ENCODE peak calls at places on chromosomes 13 and 19, in seven cellular contexts. H is IMR-90, C is mesendoderm, M is neuronal stem cell, S is H1, W is mesenchymal stem cell, E is trophoblast cell. Z is an unnamed sample.

GRCh38 chr19:10124429-10124828 is 4.7 kb upstream of the EIF3G start:
- DNase-seq in W (no peak), H (no peak), S (no peak), C (no peak), M (no peak), E (no peak), Z (no peak)

GRCh38 chr13:107450931-107451330 is 764.4 kb downstream of the LIG4 start:
- DNase-seq in S (no peak), H (peak), M (no peak), W (peak), E (no peak), C (no peak), Z (no peak)

GRCh38 chr13:102400619-102401125 is 1.2 kb downstream of the FGF14 start:
- DNase-seq in H (no peak), M (no peak), C (peak), E (no peak), W (peak), S (no peak), Z (peak)

GRCh38 chr13:42524487-42525034 is 49.4 kb upstream of the TNFSF11 start:
- DNase-seq in E (no peak), C (no peak), S (no peak), H (no peak), M (no peak), W (peak), Z (no peak)

GRCh38 chr19:40576181-40576584 is 490 bp upstream of the SHKBP1 start:
- DNase-seq in S (no peak), H (no peak), E (no peak), C (peak), W (no peak), M (no peak), Z (peak)

GRCh38 chr13:94968040-94968756 is 255.9 kb upstream of the SOX21 start:
- DNase-seq in E (no peak), C (peak), M (peak), H (no peak), S (no peak), W (peak), Z (peak)

GRCh38 chr13:109844396-109844795 is 58.0 kb upstream of the IRS2 start:
- DNase-seq in W (peak), M (no peak), H (peak), C (no peak), E (no peak), S (no peak), Z (no peak)

GRCh38 chr19:3238066-3238561 is 13.7 kb downstream of the CELF5 start:
- DNase-seq in H (no peak), W (no peak), M (no peak), S (no peak), C (no peak), E (no peak), Z (no peak)

GRCh38 chr13:21719463-21719862 is 48.6 kb downstream of the FGF9 start:
- DNase-seq in S (no peak), H (no peak), W (no peak), M (no peak), E (no peak), C (no peak), Z (no peak)

GRCh38 chr13:89052699-89053098 is 1381.5 kb downstream of the SLITRK5 start:
- DNase-seq in C (no peak), W (no peak), S (no peak), H (no peak), E (no peak), M (no peak), Z (no peak)

GRCh38 chr13:60329221-60329983 is 67.6 kb upstream of the TDRD3 start:
- DNase-seq in S (peak), E (peak), M (peak), W (peak), C (peak), H (peak), Z (peak)

GRCh38 chr19:47573076-47574026 is at the start of gene ZNF541:
- DNase-seq in H (peak), C (no peak), E (peak), M (no peak), W (no peak), S (no peak), Z (no peak)

GRCh38 chr13:98155475-98156111 is 12.7 kb downstream of the FARP1 start:
- DNase-seq in M (no peak), W (peak), S (no peak), E (no peak), C (no peak), H (peak), Z (no peak)

GRCh38 chr13:113804017-113804702 is 45.1 kb downstream of the TMEM255B start:
- DNase-seq in S (no peak), W (no peak), H (no peak), E (no peak), M (no peak), C (no peak), Z (no peak)

GRCh38 chr13:79309690-79310089 is 96.4 kb downstream of the RBM26 start:
- DNase-seq in C (no peak), W (no peak), E (no peak), S (no peak), H (no peak), M (no peak), Z (no peak)

GRCh38 chr13:77383097-77383496 is 56.2 kb upstream of the MYCBP2 start:
- DNase-seq in C (no peak), W (no peak), S (no peak), M (no peak), E (no peak), H (no peak), Z (no peak)

GRCh38 chr13:106657104-106657503 is 89.2 kb upstream of the ARGLU1 start:
- DNase-seq in H (no peak), M (no peak), C (peak), S (no peak), W (no peak), E (peak), Z (no peak)

GRCh38 chr13:34578471-34578870 is 363.6 kb upstream of the NBEA start:
- DNase-seq in W (no peak), E (no peak), M (no peak), S (no peak), C (no peak), H (no peak), Z (no peak)

GRCh38 chr19:31349160-31349881 is at the start of gene TSHZ3:
- DNase-seq in W (peak), H (peak), M (no peak), S (no peak), C (peak), E (peak), Z (peak)

GRCh38 chr19:35209646-35210045 is 18.9 kb downstream of the FAM187B start:
- DNase-seq in M (no peak), C (no peak), W (no peak), S (no peak), H (no peak), E (no peak), Z (no peak)
- H3K4ac ChIP-seq in M (no peak), C (no peak), W (no peak), S (no peak), H (no peak), E (no peak), Z (no peak)

GRCh38 chr19:15116856-15117255 is 9.7 kb downstream of the SYDE1 start:
- DNase-seq in E (no peak), W (no peak), S (no peak), C (no peak), H (no peak), M (no peak), Z (no peak)
- H3K4ac ChIP-seq in E (no peak), W (no peak), S (no peak), C (no peak), H (no peak), M (no peak), Z (no peak)

DNA sequence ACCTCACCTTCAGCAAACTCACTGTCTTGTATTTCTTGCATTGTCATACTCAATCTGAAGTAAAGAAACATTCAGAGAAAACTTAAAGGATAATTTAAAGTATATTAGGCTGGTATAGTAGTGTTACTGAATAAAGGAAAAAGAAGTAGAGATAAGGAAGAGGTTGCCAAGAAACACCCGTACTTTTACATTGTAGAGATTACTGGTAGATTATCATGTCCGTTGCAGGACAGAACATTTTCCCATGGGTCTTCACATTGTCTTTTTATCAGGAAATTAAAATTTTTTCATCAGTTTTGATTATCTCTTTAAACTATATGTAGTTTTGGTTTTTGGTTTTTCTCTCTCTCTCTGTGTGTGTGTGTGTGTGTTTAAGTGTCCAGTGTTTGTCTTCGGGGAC is 19.9 kb upstream of the GPR183 start:
- DNase-seq in W (no peak), H (no peak), S (no peak), C (no peak), M (no peak), E (no peak), Z (no peak)
- H3K4ac ChIP-seq in W (no peak), H (no peak), S (no peak), C (no peak), M (no peak), E (no peak), Z (no peak)

GRCh38 chr13:66409542-66409941 is 820.6 kb downstream of the PCDH9 start:
- DNase-seq in W (no peak), E (no peak), M (no peak), H (no peak), C (no peak), S (no peak), Z (no peak)
- H3K4ac ChIP-seq in W (no peak), E (no peak), M (no peak), H (no peak), C (no peak), S (no peak), Z (no peak)

DNA sequence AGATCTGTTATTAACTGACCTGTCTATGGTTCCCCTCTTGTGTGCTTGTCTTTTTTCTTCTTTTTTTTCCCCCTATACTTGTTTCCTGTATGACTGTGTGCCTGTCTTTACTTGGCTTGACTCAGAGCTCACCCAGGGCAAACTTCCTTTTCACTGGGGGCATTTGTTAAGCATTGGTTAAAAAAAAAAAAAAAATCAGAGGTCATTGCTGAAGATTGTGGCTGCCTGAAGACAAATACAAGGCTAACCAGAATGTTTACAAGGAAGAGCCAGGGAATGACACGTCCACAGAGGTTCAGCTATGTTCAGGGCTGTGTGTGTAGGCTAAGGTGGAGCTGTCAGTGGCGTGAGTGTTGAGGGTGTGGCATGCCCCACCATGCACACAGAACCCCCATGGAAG is 47.1 kb downstream of the LNX2 start:
- DNase-seq in M (no peak), E (peak), C (no peak), H (peak), S (no peak), W (peak), Z (no peak)
- H3K4ac ChIP-seq in M (no peak), E (no peak), C (no peak), H (peak), S (no peak), W (no peak), Z (no peak)

GRCh38 chr13:97124237-97124636 is 97.9 kb upstream of the MBNL2 start:
- DNase-seq in M (no peak), E (no peak), W (no peak), C (no peak), S (no peak), H (no peak), Z (no peak)

GRCh38 chr13:97127842-97128241 is 94.3 kb upstream of the MBNL2 start:
- DNase-seq in M (no peak), W (peak), H (no peak), E (peak), C (peak), S (no peak), Z (no peak)

GRCh38 chr13:97122381-97122996 is 99.6 kb upstream of the MBNL2 start:
- DNase-seq in C (no peak), S (no peak), W (peak), H (peak), M (no peak), E (peak), Z (no peak)

GRCh38 chr13:97125051-97125809 is 96.9 kb upstream of the MBNL2 start:
- DNase-seq in W (peak), S (no peak), M (no peak), E (no peak), H (peak), C (peak), Z (no peak)

DNA sequence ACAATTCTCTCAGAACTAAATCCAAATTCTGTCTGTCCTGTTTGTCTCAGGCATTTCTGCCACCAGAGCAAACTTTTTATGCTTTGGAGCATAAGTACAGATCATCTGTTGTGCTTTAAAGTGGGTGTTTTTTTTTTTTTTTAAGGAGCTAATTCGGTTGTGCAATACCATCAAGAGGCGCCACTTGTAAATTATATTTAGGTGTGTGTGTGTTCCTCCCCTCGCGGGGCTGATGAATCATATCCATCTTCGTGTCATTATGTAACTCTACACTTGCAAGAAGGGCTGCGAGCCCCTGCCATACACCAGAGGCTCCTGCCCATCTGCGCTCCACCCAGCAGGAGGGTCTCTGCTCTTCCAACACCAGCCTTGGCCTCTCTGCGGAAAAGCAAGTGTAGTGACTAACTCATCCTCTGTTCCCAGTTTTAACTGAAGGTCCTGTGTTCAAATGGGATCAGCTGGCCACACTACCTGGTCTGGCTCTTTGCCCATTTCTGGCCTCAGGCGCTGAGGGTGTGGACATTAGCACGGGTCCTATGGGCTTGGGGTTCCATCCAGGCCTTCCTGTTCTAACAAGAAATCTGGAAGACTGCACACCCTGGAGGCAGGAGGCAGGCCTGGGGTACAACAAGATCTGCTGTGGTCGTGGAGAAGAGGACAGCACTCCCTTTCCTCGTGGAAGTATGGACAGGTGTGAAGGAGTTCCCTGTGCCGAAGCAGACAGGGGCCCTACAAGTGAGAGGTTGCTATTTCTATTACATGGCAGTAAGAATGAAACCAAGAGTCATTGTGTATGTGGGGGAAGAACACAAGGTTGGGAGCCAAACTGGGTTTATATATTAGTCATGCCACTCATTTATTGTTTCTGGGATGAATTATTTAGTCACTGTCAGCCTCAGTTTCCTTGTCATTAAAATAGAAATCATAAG is 96.1 kb upstream of the MBNL2 start:
- DNase-seq in S (no peak), W (no peak), M (no peak), H (peak), E (no peak), C (no peak), Z (no peak)
- H3K4ac ChIP-seq in S (no peak), W (peak), M (no peak), H (peak), E (peak), C (no peak), Z (no peak)

DNA sequence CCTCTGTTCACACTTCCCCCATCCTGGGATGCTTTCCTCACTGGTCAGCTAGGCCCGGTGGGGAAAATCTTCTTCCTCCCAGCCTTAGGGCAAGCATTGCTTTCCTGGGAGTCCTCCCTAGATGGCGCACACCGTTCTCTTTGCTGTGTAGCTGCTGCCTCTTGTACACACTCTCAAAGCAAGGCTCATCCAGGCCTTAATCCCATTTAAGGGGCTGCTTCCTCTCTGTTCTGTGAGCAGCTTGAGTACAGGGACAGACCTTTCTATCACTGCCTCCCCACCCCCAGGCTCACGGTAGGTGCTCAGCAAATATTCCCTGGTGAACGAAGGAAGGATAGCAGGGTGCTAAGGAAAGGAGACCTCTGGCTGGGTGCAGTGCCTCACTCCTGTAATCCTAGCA is 11.0 kb downstream of the SLC7A10 start:
- DNase-seq in M (no peak), W (peak), H (peak), S (no peak), C (peak), E (peak), Z (peak)
- H3K4ac ChIP-seq in M (no peak), W (no peak), H (no peak), S (no peak), C (no peak), E (no peak), Z (no peak)